ENCODE peak calls at places on chromosomes 6 and 20, in six cellular contexts. T, V, R, P, I and Z are unnamed samples. For H3K4me1, the result is how much of the 10 kb centered on the place peaks cover.

GRCh38 chr20:43444107-43444506 is 13.6 kb upstream of the SRSF6 start:
- DNase-seq in V (peak), R (no peak), T (no peak), I (no peak), P (no peak), Z (no peak)

GRCh38 chr20:483791-484644 is 21.7 kb upstream of the TBC1D20 start:
- DNase-seq in V (no peak), R (no peak), T (no peak), I (no peak), P (no peak), Z (no peak)

GRCh38 chr6:118890997-118891790 is 2.8 kb upstream of the ASF1A start:
- DNase-seq in P (no peak), T (no peak), I (no peak), R (no peak), V (peak), Z (no peak)

GRCh38 chr6:52260634-52261033 is 16.3 kb upstream of the IL17F start:
- DNase-seq in I (no peak), P (no peak), R (no peak), V (no peak), T (no peak), Z (no peak)

GRCh38 chr6:3357669-3358068 is 98.9 kb downstream of the PSMG4 start:
- DNase-seq in T (no peak), P (no peak), V (no peak), I (no peak), R (no peak), Z (no peak)

GRCh38 chr6:157273756-157274088 is 49.6 kb downstream of the TMEM242 start:
- DNase-seq in P (peak), R (no peak), V (peak), I (peak), T (peak), Z (peak)

GRCh38 chr6:166343157-166343502 is 785 bp upstream of the SFT2D1 start:
- DNase-seq in I (no peak), R (no peak), V (peak), P (no peak), T (no peak), Z (no peak)

GRCh38 chr6:149043476-149044130 is 273.9 kb upstream of the TAB2 start:
- DNase-seq in T (no peak), P (no peak), I (no peak), V (peak), R (no peak), Z (no peak)

GRCh38 chr6:56549014-56549413 is 93.7 kb downstream of the DST start:
- DNase-seq in I (no peak), R (no peak), P (no peak), V (peak), T (no peak), Z (no peak)

DNA sequence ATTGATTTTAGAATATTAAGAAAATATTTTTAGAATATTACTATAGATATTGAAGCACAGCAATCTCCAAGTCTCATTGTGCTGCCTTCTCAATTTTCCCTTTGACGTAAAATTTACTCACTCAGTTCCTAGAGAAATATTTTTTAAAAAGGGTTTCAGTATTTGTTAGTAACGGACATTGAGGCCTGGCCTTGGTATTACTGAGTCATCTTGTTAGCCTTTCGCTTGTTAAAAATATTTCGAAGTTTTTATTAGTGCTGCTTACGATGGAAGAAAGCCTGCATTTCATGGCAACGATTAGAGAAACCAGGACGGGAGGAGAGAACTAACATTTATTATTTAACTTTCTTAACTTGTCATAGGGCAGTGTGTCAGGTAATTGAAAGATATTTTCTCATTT is 82.2 kb downstream of the TIAM2 start:
- DNase-seq in P (no peak), V (no peak), R (no peak), I (no peak), T (no peak), Z (no peak)
- H3K4me1 ChIP-seq in P (under half), V (under half), R (under half), I (under half), T (under half), Z (under half)

GRCh38 chr6:11770546-11771466 is 7.8 kb downstream of the ADTRP start:
- DNase-seq in R (peak), V (no peak), I (no peak), P (no peak), T (peak), Z (no peak)

GRCh38 chr6:11772109-11772830 is 6.3 kb downstream of the ADTRP start:
- DNase-seq in R (no peak), T (no peak), P (no peak), V (no peak), I (no peak), Z (no peak)

GRCh38 chr6:11769244-11769643 is 9.4 kb downstream of the ADTRP start:
- DNase-seq in T (no peak), V (no peak), R (no peak), I (no peak), P (no peak), Z (no peak)

GRCh38 chr6:11771473-11772048 is 7.0 kb downstream of the ADTRP start:
- DNase-seq in R (no peak), I (no peak), T (no peak), P (no peak), V (no peak), Z (no peak)

DNA sequence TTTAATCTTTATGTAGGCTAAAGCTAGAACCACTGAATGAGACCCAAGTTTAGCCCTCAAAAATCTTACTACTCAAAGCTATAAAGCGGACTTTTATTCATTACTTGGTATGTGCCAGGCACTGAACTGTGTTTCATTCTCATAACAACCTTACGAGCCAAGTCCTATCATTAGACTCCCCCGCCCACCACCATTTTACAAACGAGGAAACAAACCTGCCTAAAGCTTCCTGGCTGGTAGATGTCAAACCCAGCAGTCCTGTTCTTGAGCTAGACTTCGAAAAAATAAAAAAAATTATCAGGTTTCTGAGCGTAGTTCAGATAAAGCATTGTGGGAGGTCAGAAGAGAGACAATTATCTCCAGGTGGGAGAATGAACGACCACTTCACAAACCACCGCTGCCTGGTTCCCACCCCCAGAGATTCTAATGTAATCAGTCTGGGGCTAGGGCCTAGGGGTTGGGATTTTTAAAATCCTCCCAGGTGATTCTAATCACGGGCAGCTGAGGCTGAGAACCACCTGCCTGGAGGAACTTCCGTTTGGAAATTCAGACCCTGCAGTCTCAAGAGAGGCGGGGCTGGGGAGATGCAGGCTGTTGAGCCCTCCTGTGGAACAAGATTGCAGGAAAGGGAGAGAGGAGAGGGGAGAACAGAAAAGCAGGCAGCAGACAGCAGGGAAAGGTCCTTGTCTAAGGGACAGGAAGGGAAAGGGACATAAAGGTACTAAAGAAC is 8.6 kb downstream of the ADTRP start:
- DNase-seq in T (no peak), I (no peak), V (no peak), R (no peak), P (no peak), Z (no peak)
- H3K4me1 ChIP-seq in T (under half), I (under half), V (under half), R (under half), P (under half), Z (under half)

GRCh38 chr6:24381476-24382219 is 21.1 kb upstream of the MRS2 start:
- DNase-seq in I (no peak), R (no peak), P (no peak), V (no peak), T (no peak), Z (no peak)
- H3K4me1 ChIP-seq in I (under half), R (under half), P (under half), V (under half), T (under half), Z (under half)

DNA sequence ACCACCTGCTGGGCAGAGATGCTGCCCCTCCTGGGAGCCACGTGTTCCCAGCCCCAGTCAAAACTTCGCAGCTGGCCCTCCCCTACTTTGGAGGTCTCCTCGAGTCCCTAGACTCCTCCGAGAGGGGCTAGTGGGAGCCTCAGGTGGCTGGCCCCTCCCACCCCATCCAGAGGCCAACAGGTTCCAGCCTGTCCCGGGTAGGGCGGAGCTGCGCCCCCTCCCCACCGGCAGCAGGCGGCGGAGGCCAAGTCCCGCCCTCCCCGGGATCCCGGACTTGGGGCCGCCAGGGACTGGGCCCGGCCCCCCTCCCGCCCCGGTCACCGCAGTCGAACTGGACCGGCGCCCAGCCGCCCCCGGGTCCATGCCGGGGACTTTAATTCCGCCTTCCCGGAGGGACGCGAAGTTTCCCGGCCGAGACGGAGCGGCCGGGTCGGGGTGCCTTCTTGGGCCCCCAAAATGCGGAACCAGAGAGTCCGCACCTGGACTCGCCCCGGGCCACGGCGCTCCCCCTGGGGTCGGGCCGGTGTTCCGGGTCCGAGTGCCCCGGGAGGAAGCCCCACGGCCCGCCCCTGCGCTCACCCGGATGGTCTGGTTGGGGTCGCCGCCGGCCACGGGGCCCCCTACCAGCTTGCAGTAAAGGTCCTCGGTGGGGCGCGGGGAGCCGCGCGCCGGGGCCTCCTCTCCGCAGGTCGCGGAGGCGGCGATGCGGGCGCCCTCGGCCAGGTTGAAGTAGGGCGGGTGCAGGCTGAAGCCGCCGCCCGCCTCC is 559 bp downstream of the LAMA5 start:
- DNase-seq in R (peak), T (no peak), I (peak), P (no peak), V (peak), Z (no peak)
- H3K4me1 ChIP-seq in R (half or more), T (under half), I (half or more), P (under half), V (half or more), Z (under half)

GRCh38 chr6:39829331-39829730 is 37.2 kb downstream of the DAAM2 start:
- DNase-seq in V (no peak), T (no peak), I (no peak), R (no peak), P (no peak), Z (no peak)
- H3K4me1 ChIP-seq in V (under half), T (under half), I (under half), R (under half), P (under half), Z (under half)

DNA sequence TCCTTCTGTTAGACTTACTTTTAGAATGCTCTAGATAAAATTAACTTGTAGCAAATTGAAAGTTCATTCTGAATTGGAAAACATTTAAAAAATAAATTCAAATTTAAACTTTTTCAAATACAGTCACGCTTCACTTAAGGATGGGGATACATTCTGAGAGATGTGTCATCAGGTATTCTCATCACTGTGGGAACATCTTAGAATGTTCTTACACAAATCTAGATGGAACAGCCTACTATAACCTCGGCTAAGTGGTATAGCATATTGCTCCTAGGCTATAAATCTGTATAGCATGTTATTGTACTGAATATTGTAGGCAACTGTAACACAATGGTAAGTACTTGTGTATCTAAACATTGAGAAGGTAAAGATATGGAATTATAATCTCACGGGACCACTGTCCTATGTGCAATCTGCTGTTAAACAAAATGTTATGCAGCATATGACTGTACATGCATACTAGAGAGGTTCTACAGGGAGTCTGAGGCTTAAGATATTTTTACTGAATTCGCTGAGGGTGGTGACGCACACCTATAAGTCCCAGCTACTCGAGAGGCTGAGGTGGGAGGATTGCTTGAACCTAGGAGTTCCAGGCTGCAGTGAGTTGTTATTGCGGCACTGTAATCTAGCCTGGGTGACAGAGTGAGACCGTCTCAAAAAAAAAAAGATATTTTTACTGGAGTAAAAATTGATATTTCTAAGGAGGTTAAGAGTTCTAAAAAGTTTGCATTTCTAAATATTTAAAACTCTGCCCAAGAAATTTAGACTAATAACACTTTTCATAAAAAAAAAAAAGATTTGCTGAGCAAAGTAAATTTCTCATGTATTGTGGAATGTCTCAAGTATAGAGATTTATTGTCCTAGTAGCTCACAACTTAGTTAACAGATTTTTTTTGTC is 87.3 kb upstream of the TULP1 start:
- DNase-seq in T (no peak), I (no peak), P (no peak), R (no peak), V (no peak), Z (no peak)
- H3K4me1 ChIP-seq in T (half or more), I (half or more), P (half or more), R (half or more), V (under half), Z (half or more)

GRCh38 chr6:33726696-33727095 is 15.2 kb upstream of the UQCC2 start:
- DNase-seq in I (no peak), P (no peak), T (no peak), V (no peak), R (no peak), Z (no peak)
- H3K4me1 ChIP-seq in I (under half), P (under half), T (under half), V (under half), R (under half), Z (under half)

GRCh38 chr6:138540468-138540867 is 41.2 kb upstream of the NHSL1 start:
- DNase-seq in R (no peak), T (no peak), V (no peak), I (peak), P (no peak), Z (no peak)
- H3K4me1 ChIP-seq in R (under half), T (under half), V (under half), I (half or more), P (under half), Z (under half)

GRCh38 chr6:28920281-28920680 is 3.5 kb downstream of the TRIM27 start:
- DNase-seq in T (no peak), I (no peak), P (no peak), R (no peak), V (no peak), Z (no peak)
- H3K4me1 ChIP-seq in T (half or more), I (under half), P (under half), R (under half), V (under half), Z (under half)

DNA sequence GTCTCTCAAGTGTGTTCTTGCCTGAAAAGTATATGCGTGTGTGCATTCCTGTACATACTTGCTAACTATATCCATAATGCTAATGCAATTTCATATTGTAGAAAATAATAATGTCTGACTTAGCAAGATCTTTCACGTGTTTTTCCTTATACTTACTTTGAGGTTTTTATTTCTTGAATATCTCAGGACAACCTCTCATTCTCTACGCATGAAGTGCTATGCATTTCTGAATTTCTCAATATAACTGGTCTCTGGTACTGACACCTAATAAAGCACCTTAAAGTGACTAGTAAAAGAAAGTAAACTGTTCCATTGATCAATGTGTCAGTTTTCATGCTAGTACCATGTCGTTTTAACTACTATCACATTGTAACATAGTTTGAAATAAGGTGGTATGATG is 589.9 kb upstream of the ADGRB3 start:
- DNase-seq in R (no peak), T (no peak), V (no peak), I (no peak), P (no peak), Z (no peak)
- H3K4me1 ChIP-seq in R (under half), T (under half), V (under half), I (under half), P (under half), Z (under half)